ENCODE peak calls at places on chromosomes 16 and 17, in six cellular contexts. M is A549, F is psoas muscle, T is HCT116, S is mesenchymal stem cell, H is stomach. K is an unnamed sample.

GRCh38 chr17:73189417-73190099 is 3.3 kb upstream of the COG1 start:
- DNase-seq in H (peak), F (no peak), S (peak), M (peak), T (peak), K (no peak)

GRCh38 chr16:894841-895240 is 75.9 kb downstream of the LMF1 start:
- DNase-seq in T (no peak), F (no peak), H (no peak), M (no peak), S (no peak), K (peak)

GRCh38 chr17:54426287-54426886 is 474.3 kb upstream of the TOM1L1 start:
- DNase-seq in M (peak), H (no peak), S (no peak), T (no peak), F (no peak), K (no peak)

GRCh38 chr17:14143678-14144077 is 74.4 kb downstream of the COX10 start:
- DNase-seq in T (no peak), S (no peak), F (no peak), H (peak), M (no peak), K (no peak)

GRCh38 chr17:35167666-35168065 is 20.0 kb downstream of the UNC45B start:
- DNase-seq in T (no peak), S (peak), F (no peak), M (no peak), H (no peak), K (no peak)

GRCh38 chr16:48622456-48623303 is 12.7 kb upstream of the N4BP1 start:
- DNase-seq in F (no peak), H (peak), T (no peak), S (no peak), M (no peak), K (no peak)

GRCh38 chr17:33234930-33235685 is 58.0 kb downstream of the ASIC2 start:
- DNase-seq in F (peak), H (peak), T (no peak), M (peak), S (peak), K (peak)

GRCh38 chr17:10681866-10682446 is 15.4 kb downstream of the SCO1 start:
- DNase-seq in M (no peak), F (no peak), H (no peak), T (no peak), S (no peak), K (no peak)

GRCh38 chr17:19002805-19003542 is 1.6 kb downstream of the FAM83G start:
- DNase-seq in T (no peak), F (no peak), H (no peak), S (peak), M (no peak), K (peak)

GRCh38 chr17:19646788-19647696 is 1.5 kb upstream of the ALDH3A2 start:
- DNase-seq in F (no peak), S (peak), T (peak), M (peak), H (no peak), K (no peak)

GRCh38 chr16:88941933-88942909 is 34.8 kb downstream of the CBFA2T3 start:
- DNase-seq in S (no peak), T (peak), M (peak), H (peak), F (peak), K (peak)

GRCh38 chr16:88338896-88339295 is 43.9 kb upstream of the ZNF469 start:
- DNase-seq in F (peak), S (no peak), M (no peak), H (no peak), T (no peak), K (no peak)

GRCh38 chr17:19354123-19354522 is 8.4 kb downstream of the B9D1 start:
- DNase-seq in F (no peak), M (peak), H (no peak), S (peak), T (peak), K (no peak)

GRCh38 chr16:85051067-85051709 is 23.6 kb downstream of the KIAA0513 start:
- DNase-seq in F (peak), H (no peak), S (peak), T (no peak), M (no peak), K (no peak)

GRCh38 chr16:89266521-89267134 is 49.1 kb downstream of the ZNF778 start:
- DNase-seq in H (no peak), T (no peak), F (no peak), M (no peak), S (no peak), K (no peak)

GRCh38 chr16:27539120-27539519 is 10.6 kb downstream of the GTF3C1 start:
- DNase-seq in F (no peak), S (no peak), M (no peak), T (no peak), H (no peak), K (no peak)

GRCh38 chr17:71792966-71793365 is 327.9 kb upstream of the SOX9 start:
- DNase-seq in F (no peak), M (no peak), H (no peak), T (no peak), S (peak), K (no peak)

GRCh38 chr17:7748098-7748775 is 30.7 kb downstream of the DNAH2 start:
- DNase-seq in H (no peak), T (no peak), F (no peak), S (peak), M (no peak), K (no peak)

GRCh38 chr17:42653179-42654124 is 5.6 kb upstream of the TUBG2 start:
- DNase-seq in H (no peak), M (no peak), F (peak), T (no peak), S (peak), K (peak)

GRCh38 chr17:49388290-49388640 is 26.2 kb upstream of the ZNF652 start:
- DNase-seq in T (no peak), F (no peak), H (no peak), M (no peak), S (no peak), K (no peak)
- H3K4me3 ChIP-seq in T (no peak), F (no peak), H (no peak), M (no peak), S (no peak), K (no peak)

GRCh38 chr17:6430769-6431168 is 4.2 kb downstream of the AIPL1 start:
- DNase-seq in S (no peak), H (no peak), M (peak), T (no peak), F (no peak), K (no peak)
- H3K27ac ChIP-seq in S (no peak), H (no peak), M (no peak), T (no peak), F (no peak), K (no peak)

GRCh38 chr17:27456681-27457404 is 595 bp downstream of the KSR1 start:
- DNase-seq in H (no peak), T (no peak), M (no peak), S (no peak), F (peak), K (peak)

GRCh38 chr17:27459433-27459832 is 3.2 kb downstream of the KSR1 start:
- DNase-seq in F (no peak), M (no peak), H (no peak), S (peak), T (no peak), K (no peak)

GRCh38 chr17:27457731-27458523 is 1.7 kb downstream of the KSR1 start:
- DNase-seq in S (peak), F (no peak), M (no peak), H (no peak), T (no peak), K (no peak)

GRCh38 chr17:27457405-27457730 is 1.1 kb downstream of the KSR1 start:
- DNase-seq in T (no peak), F (no peak), H (no peak), M (no peak), S (no peak), K (no peak)

GRCh38 chr17:27458524-27458908 is 2.3 kb downstream of the KSR1 start:
- DNase-seq in M (no peak), T (no peak), H (no peak), F (no peak), S (no peak), K (no peak)
- H3K4me3 ChIP-seq in M (no peak), T (no peak), H (peak), F (no peak), S (no peak), K (no peak)

GRCh38 chr16:69833357-69833781 is 71.2 kb downstream of the WWP2 start:
- DNase-seq in F (no peak), S (peak), T (no peak), M (no peak), H (no peak), K (no peak)
- H3K27ac ChIP-seq in F (peak), S (peak), T (no peak), M (peak), H (peak), K (peak)

GRCh38 chr17:80108321-80108971 is 7.1 kb downstream of the GAA start:
- DNase-seq in H (no peak), F (peak), M (no peak), S (no peak), T (no peak), K (no peak)

GRCh38 chr17:80110447-80110812 is 9.0 kb downstream of the GAA start:
- DNase-seq in F (no peak), T (no peak), H (peak), S (no peak), M (no peak), K (no peak)

GRCh38 chr17:80109066-80109618 is 7.8 kb downstream of the GAA start:
- DNase-seq in S (no peak), H (no peak), M (no peak), T (no peak), F (peak), K (no peak)

GRCh38 chr17:80110927-80111701 is 9.7 kb downstream of the GAA start:
- DNase-seq in F (peak), S (no peak), H (peak), T (no peak), M (no peak), K (no peak)

GRCh38 chr17:80109713-80110446 is 8.5 kb downstream of the GAA start:
- DNase-seq in H (no peak), F (peak), T (no peak), S (no peak), M (no peak), K (no peak)
- H3K4me3 ChIP-seq in H (no peak), F (no peak), T (no peak), S (no peak), M (no peak), K (no peak)

DNA sequence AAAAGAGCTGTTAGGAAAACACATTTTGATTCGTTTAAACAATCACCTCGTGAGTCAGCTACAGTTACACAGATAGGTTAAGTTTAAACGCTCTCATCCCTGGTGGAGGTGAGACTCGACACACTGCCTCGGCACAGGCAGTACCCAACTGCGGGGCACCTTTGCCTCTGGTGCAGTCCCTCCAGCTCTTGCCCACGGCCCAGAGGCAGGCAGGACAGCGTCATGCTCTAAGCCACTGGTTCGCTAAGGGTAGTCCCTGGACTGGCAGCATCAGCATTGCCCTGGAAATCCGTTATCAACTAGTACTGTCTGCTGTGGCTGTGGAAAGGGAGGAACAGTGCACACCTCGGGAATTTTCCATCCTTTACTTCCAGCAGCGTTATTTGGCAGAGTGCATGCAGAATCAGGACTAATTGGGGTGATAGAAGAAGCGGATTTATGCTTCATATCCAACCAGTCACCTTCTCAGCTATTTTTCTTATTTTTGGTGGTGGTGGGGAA is 3.7 kb upstream of the PIK3R6 start:
- DNase-seq in T (no peak), H (no peak), S (no peak), F (no peak), M (no peak), K (no peak)
- H3K27ac ChIP-seq in T (no peak), H (no peak), S (no peak), F (no peak), M (no peak), K (no peak)

DNA sequence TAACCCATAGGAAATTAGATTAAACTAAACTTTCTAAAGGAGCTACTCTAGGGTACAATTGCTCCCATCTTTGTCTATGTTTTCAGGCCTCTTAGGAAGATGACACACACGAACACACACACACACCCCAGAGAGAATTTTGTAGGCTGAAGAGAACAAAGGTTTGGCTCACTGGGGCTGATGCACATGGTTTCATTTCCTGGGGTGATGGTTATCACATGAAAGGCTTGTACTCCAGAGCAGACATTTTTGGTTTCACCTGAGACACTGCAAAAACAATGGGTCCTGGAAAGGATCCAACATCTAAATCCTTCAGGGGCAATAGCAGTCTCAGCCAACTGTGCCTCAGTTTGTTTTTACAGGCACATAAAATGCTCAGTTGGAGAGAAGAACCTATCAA is 62.8 kb downstream of the GRB7 start:
- DNase-seq in T (no peak), H (no peak), S (no peak), F (no peak), M (no peak), K (no peak)
- H3K4me3 ChIP-seq in T (no peak), H (no peak), S (no peak), F (no peak), M (no peak), K (no peak)